ENCODE peak calls at places on chromosomes 3 and 15, in eight cellular contexts. A, K, G, Q, M, R, I and Z are unnamed samples.

GRCh38 chr3:29686889-29687592 is 406.2 kb downstream of the RBMS3 start:
- DNase-seq in A (peak), K (peak), G (no peak), Q (no peak), M (no peak), R (no peak), I (no peak), Z (no peak)

GRCh38 chr3:110814170-110815007 is 257.2 kb upstream of the NECTIN3 start:
- DNase-seq in A (peak), K (peak), G (peak), Q (no peak), M (no peak), R (peak), I (no peak), Z (no peak)

GRCh38 chr3:88618121-88618645 is 468.4 kb downstream of the C3orf38 start:
- DNase-seq in A (peak), K (no peak), G (no peak), Q (no peak), M (no peak), R (no peak), I (no peak), Z (no peak)

GRCh38 chr3:150371741-150372254 is 36.3 kb upstream of the TSC22D2 start:
- DNase-seq in A (peak), K (peak), G (peak), Q (peak), M (peak), R (no peak), I (no peak), Z (no peak)

GRCh38 chr3:188348445-188349244 is 194.7 kb downstream of the LPP start:
- DNase-seq in A (peak), K (peak), G (peak), Q (peak), M (peak), R (no peak), I (no peak), Z (no peak)

GRCh38 chr15:85381850-85382751 is 1.7 kb downstream of the AKAP13 start:
- DNase-seq in A (peak), K (peak), G (no peak), Q (no peak), M (no peak), R (no peak), I (no peak), Z (no peak)

GRCh38 chr3:106628407-106628806 is 748.8 kb upstream of the CCDC54 start:
- DNase-seq in A (peak), K (peak), G (peak), Q (no peak), M (no peak), R (no peak), I (no peak), Z (no peak)

GRCh38 chr15:31197497-31198414 is 96.2 kb upstream of the TRPM1 start:
- DNase-seq in A (no peak), K (peak), G (no peak), Q (no peak), M (peak), R (peak), I (peak), Z (no peak)

GRCh38 chr3:174862101-174862500 is 3.0 kb downstream of the NAALADL2 start:
- DNase-seq in A (no peak), K (peak), G (no peak), Q (no peak), M (peak), R (no peak), I (no peak), Z (no peak)

GRCh38 chr3:34678580-34678979 is 880.1 kb downstream of the PDCD6IP start:
- DNase-seq in A (no peak), K (no peak), G (no peak), Q (no peak), M (no peak), R (no peak), I (no peak), Z (no peak)

GRCh38 chr15:66922608-66923007 is 142.8 kb upstream of the SMAD3 start:
- DNase-seq in A (no peak), K (no peak), G (no peak), Q (no peak), M (no peak), R (no peak), I (no peak), Z (peak)

GRCh38 chr15:47326506-47326905 is 390.8 kb upstream of the SEMA6D start:
- DNase-seq in A (peak), K (no peak), G (no peak), Q (no peak), M (no peak), R (no peak), I (no peak), Z (no peak)

GRCh38 chr15:97881568-97881967 is 78.9 kb upstream of the ARRDC4 start:
- DNase-seq in A (no peak), K (no peak), G (no peak), Q (no peak), M (no peak), R (no peak), I (no peak), Z (no peak)

GRCh38 chr3:64214697-64215018 is 10.6 kb downstream of the PRICKLE2 start:
- DNase-seq in A (no peak), K (peak), G (no peak), Q (peak), M (no peak), R (no peak), I (no peak), Z (no peak)

GRCh38 chr3:189712906-189713483 is 81.8 kb downstream of the TP63 start:
- DNase-seq in A (peak), K (no peak), G (no peak), Q (no peak), M (no peak), R (no peak), I (no peak), Z (no peak)

GRCh38 chr15:63052961-63053698 is 10.6 kb downstream of the TPM1 start:
- DNase-seq in A (peak), K (no peak), G (no peak), Q (no peak), M (peak), R (no peak), I (no peak), Z (no peak)

GRCh38 chr3:143471705-143472104 is 352.1 kb downstream of the CHST2 start:
- DNase-seq in A (no peak), K (no peak), G (no peak), Q (no peak), M (no peak), R (no peak), I (no peak), Z (no peak)

GRCh38 chr3:170701696-170702678 is 116.1 kb upstream of the SLC7A14 start:
- DNase-seq in A (no peak), K (no peak), G (no peak), Q (no peak), M (no peak), R (no peak), I (no peak), Z (no peak)

GRCh38 chr15:93617443-93617842 is 528.4 kb upstream of the RGMA start:
- DNase-seq in A (no peak), K (no peak), G (no peak), Q (no peak), M (no peak), R (no peak), I (no peak), Z (no peak)

GRCh38 chr3:21913791-21914190 is 162.8 kb upstream of the ZNF385D start:
- DNase-seq in A (peak), K (peak), G (no peak), Q (no peak), M (no peak), R (no peak), I (no peak), Z (no peak)

GRCh38 chr15:26260517-26261133 is 397.5 kb upstream of the ATP10A start:
- DNase-seq in A (peak), K (peak), G (no peak), Q (no peak), M (no peak), R (peak), I (no peak), Z (no peak)

GRCh38 chr15:96514607-96515285 is 184.2 kb downstream of the NR2F2 start:
- DNase-seq in A (no peak), K (no peak), G (no peak), Q (no peak), M (peak), R (no peak), I (no peak), Z (no peak)

GRCh38 chr3:88131695-88132094 is 18.1 kb upstream of the C3orf38 start:
- DNase-seq in A (no peak), K (peak), G (no peak), Q (no peak), M (no peak), R (no peak), I (no peak), Z (no peak)

GRCh38 chr3:173750095-173750494 is 352.6 kb downstream of the NLGN1 start:
- DNase-seq in A (peak), K (peak), G (no peak), Q (no peak), M (no peak), R (no peak), I (no peak), Z (no peak)

GRCh38 chr15:39323157-39323556 is 257.7 kb upstream of the THBS1 start:
- DNase-seq in A (no peak), K (no peak), G (no peak), Q (no peak), M (no peak), R (no peak), I (no peak), Z (no peak)

GRCh38 chr3:141710888-141711616 is 27.0 kb upstream of the RNF7 start:
- DNase-seq in A (peak), K (peak), G (peak), Q (no peak), M (no peak), R (no peak), I (no peak), Z (no peak)

GRCh38 chr3:127684871-127685707 is 12.3 kb downstream of the ABTB1 start:
- DNase-seq in A (no peak), K (no peak), G (no peak), Q (peak), M (no peak), R (no peak), I (peak), Z (peak)

GRCh38 chr3:127819086-127819485 is 3.2 kb downstream of the MGLL start:
- DNase-seq in A (no peak), K (no peak), G (no peak), Q (no peak), M (no peak), R (no peak), I (no peak), Z (no peak)

GRCh38 chr3:170442945-170443344 is 24.3 kb downstream of the CLDN11 start:
- DNase-seq in A (no peak), K (no peak), G (no peak), Q (no peak), M (no peak), R (no peak), I (no peak), Z (no peak)

GRCh38 chr15:81133782-81134461 is at the start of gene CFAP161:
- DNase-seq in A (peak), K (peak), G (no peak), Q (peak), M (peak), R (peak), I (peak), Z (no peak)

GRCh38 chr3:196517142-196517808 is 2.1 kb upstream of the SMCO1 start:
- DNase-seq in A (no peak), K (no peak), G (no peak), Q (no peak), M (no peak), R (no peak), I (no peak), Z (no peak)

GRCh38 chr3:14561051-14561634 is 21.0 kb upstream of the GRIP2 start:
- DNase-seq in A (peak), K (peak), G (no peak), Q (no peak), M (no peak), R (no peak), I (no peak), Z (no peak)

GRCh38 chr15:47384316-47384715 is 333.0 kb upstream of the SEMA6D start:
- DNase-seq in A (peak), K (peak), G (peak), Q (peak), M (no peak), R (no peak), I (no peak), Z (no peak)

GRCh38 chr3:156211583-156211982 is 91.2 kb downstream of the KCNAB1 start:
- DNase-seq in A (peak), K (peak), G (no peak), Q (no peak), M (no peak), R (no peak), I (no peak), Z (no peak)

GRCh38 chr3:4297486-4297885 is 5.7 kb upstream of the SETMAR start:
- DNase-seq in A (no peak), K (no peak), G (no peak), Q (no peak), M (no peak), R (no peak), I (no peak), Z (no peak)

GRCh38 chr3:16998236-16998923 is 113.6 kb downstream of the PLCL2 start:
- DNase-seq in A (peak), K (peak), G (no peak), Q (no peak), M (no peak), R (no peak), I (no peak), Z (no peak)

DNA sequence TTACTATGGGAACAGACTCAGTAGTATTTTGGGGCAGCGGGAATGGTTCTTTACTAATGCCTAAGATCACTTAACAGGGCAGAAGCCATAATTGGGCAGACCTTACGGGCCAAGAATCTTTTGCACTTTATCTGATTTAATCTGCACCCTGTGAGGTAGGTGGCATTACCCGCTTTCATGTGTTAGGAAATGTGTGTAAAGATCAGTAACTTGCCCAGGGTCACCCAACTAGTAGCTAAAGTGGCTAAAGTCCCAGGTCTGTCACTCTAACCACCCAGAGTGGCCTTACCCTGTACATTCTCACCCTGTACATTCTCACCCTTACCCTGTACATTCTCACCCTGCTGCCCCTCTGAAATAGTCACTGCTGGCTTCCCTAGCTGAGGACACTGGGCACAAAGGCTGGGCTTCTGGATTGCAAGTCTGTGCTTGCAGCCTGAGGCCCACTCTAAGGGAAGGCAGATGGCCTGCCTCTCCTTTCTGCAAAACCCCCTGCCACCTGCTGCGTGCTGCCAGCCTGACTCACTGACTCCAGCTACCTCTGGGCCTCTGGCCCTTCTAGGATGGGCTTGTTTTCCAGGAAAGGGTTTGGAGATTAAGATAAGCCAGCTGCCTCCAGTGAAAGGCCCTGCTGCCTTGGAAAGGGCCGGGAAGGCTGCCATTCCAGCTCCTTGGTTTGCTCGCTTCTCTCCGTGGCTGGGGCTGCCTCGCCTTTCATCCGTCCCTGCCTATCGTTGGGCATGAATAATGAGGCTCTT is 37.5 kb upstream of the MYZAP start:
- DNase-seq in A (no peak), K (no peak), G (no peak), Q (no peak), M (peak), R (no peak), I (no peak), Z (no peak)
- TF ChIP-seq CTCF in A (no peak), K (no peak), G (no peak), Q (no peak), M (no peak), R (no peak), I (no peak), Z (no peak)

GRCh38 chr3:184148065-184148464 is 7.1 kb upstream of the DVL3 start:
- DNase-seq in A (no peak), K (no peak), G (no peak), Q (no peak), M (no peak), R (no peak), I (no peak), Z (no peak)
- TF ChIP-seq CTCF in A (no peak), K (no peak), G (no peak), Q (no peak), M (no peak), R (no peak), I (no peak), Z (no peak)

GRCh38 chr15:68790910-68791309 is 29.8 kb downstream of the ANP32A start:
- DNase-seq in A (no peak), K (no peak), G (no peak), Q (no peak), M (no peak), R (no peak), I (no peak), Z (no peak)

GRCh38 chr15:68792901-68793766 is 27.6 kb downstream of the ANP32A start:
- DNase-seq in A (no peak), K (no peak), G (no peak), Q (no peak), M (peak), R (no peak), I (peak), Z (no peak)

GRCh38 chr15:68789921-68790575 is 30.6 kb downstream of the ANP32A start:
- DNase-seq in A (peak), K (peak), G (no peak), Q (no peak), M (no peak), R (no peak), I (no peak), Z (no peak)

GRCh38 chr15:68793776-68794175 is 26.9 kb downstream of the ANP32A start:
- DNase-seq in A (no peak), K (no peak), G (no peak), Q (no peak), M (no peak), R (no peak), I (no peak), Z (no peak)

GRCh38 chr15:68791431-68792283 is 29.0 kb downstream of the ANP32A start:
- DNase-seq in A (no peak), K (no peak), G (no peak), Q (no peak), M (no peak), R (peak), I (no peak), Z (no peak)
- TF ChIP-seq CTCF in A (no peak), K (no peak), G (no peak), Q (no peak), M (no peak), R (no peak), I (no peak), Z (no peak)

DNA sequence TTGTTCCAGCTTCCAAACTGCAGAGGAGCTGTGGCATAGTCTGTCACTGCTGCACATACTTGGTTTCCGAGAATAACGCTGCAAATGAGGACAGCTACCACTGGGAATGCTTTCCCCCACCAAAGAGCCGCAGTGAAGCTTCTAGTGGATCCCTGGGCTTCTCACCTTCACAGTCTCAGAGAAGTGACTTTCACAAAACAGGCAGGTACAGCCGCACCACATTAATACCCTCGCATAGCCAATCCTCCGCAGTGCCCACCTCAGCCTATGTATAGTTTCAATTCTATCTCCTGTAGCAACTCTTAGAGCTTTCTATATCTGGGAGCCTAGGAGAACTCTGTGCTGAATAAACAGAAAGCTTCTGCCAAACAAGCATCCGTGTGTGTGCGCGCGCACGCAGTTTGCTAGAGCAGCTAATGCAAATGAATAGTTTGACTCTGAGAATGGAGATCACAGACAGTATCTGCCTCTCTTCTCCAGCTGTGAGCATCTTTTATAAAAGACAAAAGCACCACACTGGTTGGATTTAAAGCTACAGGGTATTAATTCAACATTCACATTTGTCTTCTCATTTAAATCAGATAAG is 81.9 kb upstream of the PLXND1 start:
- DNase-seq in A (peak), K (peak), G (no peak), Q (peak), M (peak), R (no peak), I (no peak), Z (no peak)
- TF ChIP-seq CTCF in A (no peak), K (peak), G (no peak), Q (no peak), M (no peak), R (no peak), I (no peak), Z (no peak)

GRCh38 chr3:160980740-160981139 is 124.4 kb downstream of the B3GALNT1 start:
- DNase-seq in A (no peak), K (no peak), G (no peak), Q (no peak), M (no peak), R (peak), I (no peak), Z (no peak)

GRCh38 chr3:160986060-160986459 is 119.1 kb downstream of the B3GALNT1 start:
- DNase-seq in A (no peak), K (no peak), G (no peak), Q (no peak), M (no peak), R (no peak), I (no peak), Z (peak)

GRCh38 chr3:160977776-160978175 is 127.4 kb downstream of the B3GALNT1 start:
- DNase-seq in A (no peak), K (no peak), G (no peak), Q (no peak), M (no peak), R (no peak), I (no peak), Z (no peak)

GRCh38 chr3:160982497-160982896 is 122.7 kb downstream of the B3GALNT1 start:
- DNase-seq in A (no peak), K (peak), G (no peak), Q (no peak), M (no peak), R (no peak), I (no peak), Z (no peak)

DNA sequence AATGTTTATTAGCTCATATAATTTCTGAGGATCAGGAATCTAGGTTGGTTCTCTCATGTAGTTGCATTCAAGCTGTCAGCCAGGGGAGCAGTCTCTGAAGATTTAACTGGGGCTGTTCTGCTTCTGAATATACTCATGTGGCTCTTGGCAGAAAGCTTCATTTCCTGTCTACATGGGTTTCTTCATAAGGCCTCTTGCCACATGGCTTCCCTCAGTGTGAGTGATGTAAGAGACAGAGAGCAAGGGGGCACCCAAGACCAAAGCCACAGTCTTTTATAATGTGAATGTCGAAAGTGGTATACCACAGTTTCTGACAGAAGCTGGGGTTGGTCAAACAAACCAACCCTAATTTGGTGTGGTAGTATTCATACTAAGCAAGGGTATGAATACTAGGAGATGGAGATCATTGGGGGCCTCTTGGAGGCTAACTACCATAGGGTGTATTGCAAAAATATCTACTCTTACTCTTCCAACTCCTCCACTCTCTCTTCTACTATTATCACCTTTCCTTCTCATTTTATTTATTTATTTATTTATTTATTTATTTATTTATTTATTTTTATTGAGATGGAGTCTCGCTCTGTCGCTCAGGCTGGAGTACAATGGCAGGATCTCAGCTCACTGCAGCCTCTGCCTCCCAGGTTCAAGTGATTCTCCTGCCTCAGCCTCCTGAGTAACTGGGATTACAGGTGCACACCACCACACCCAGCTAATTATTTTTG is 123.8 kb downstream of the B3GALNT1 start:
- DNase-seq in A (peak), K (peak), G (no peak), Q (no peak), M (no peak), R (peak), I (no peak), Z (peak)
- TF ChIP-seq CTCF in A (no peak), K (no peak), G (no peak), Q (no peak), M (no peak), R (no peak), I (no peak), Z (no peak)

GRCh38 chr3:194269610-194270145 is 81.5 kb downstream of the CPN2 start:
- DNase-seq in A (peak), K (peak), G (no peak), Q (peak), M (peak), R (no peak), I (peak), Z (peak)
- TF ChIP-seq CTCF in A (peak), K (peak), G (peak), Q (peak), M (no peak), R (no peak), I (peak), Z (peak)

GRCh38 chr3:183449391-183449790 is 21.0 kb upstream of the MCF2L2 start:
- DNase-seq in A (peak), K (peak), G (no peak), Q (no peak), M (no peak), R (no peak), I (no peak), Z (no peak)
- TF ChIP-seq CTCF in A (no peak), K (peak), G (no peak), Q (no peak), M (no peak), R (no peak), I (no peak), Z (no peak)

GRCh38 chr3:69012836-69013255 is 638 bp downstream of the EOGT start:
- DNase-seq in A (peak), K (peak), G (no peak), Q (peak), M (peak), R (peak), I (peak), Z (no peak)
- TF ChIP-seq CTCF in A (peak), K (no peak), G (no peak), Q (no peak), M (no peak), R (no peak), I (no peak), Z (no peak)